ENCODE peak calls at places on chromosomes 2 and 18, in six cellular contexts. O, I, F, U, M and X are unnamed samples.

GRCh38 chr2:169091761-169092523 is 22.6 kb downstream of the DHRS9 start:
- DNase-seq in O (no peak), I (peak; percentile 80), F (peak; percentile 36), U (no peak), M (peak; percentile 68), X (peak; percentile 92)

GRCh38 chr18:74082476-74083070 is 65.1 kb downstream of the FBXO15 start:
- DNase-seq in O (no peak), I (peak; percentile 40), F (peak; percentile 74), U (peak; percentile 36), M (peak; percentile 57), X (peak; percentile 66)

GRCh38 chr2:181203412-181203811 is 223.0 kb downstream of the UBE2E3 start:
- DNase-seq in O (no peak), I (peak; percentile 93), F (peak; percentile 48), U (no peak), M (peak; percentile 84), X (peak; percentile 91)

GRCh38 chr2:100196786-100197494 is 54.5 kb upstream of the AFF3 start:
- DNase-seq in O (peak; percentile 31), I (peak; percentile 52), F (no peak), U (no peak), M (peak; percentile 56), X (no peak)

GRCh38 chr2:128639693-128640092 is 321.0 kb upstream of the HS6ST1 start:
- DNase-seq in O (no peak), I (no peak), F (no peak), U (no peak), M (no peak), X (no peak)

GRCh38 chr2:36459725-36460137 is 104.2 kb downstream of the CRIM1 start:
- DNase-seq in O (no peak), I (peak; percentile 63), F (peak; percentile 87), U (no peak), M (peak; percentile 75), X (peak; percentile 60)

GRCh38 chr18:32287249-32287648 is 97.4 kb downstream of the MEP1B start:
- DNase-seq in O (no peak), I (no peak), F (no peak), U (no peak), M (no peak), X (no peak)

GRCh38 chr18:3748081-3748480 is 298.1 kb downstream of the TGIF1 start:
- DNase-seq in O (no peak), I (peak; percentile 69), F (no peak), U (no peak), M (peak; percentile 24), X (no peak)

GRCh38 chr2:234161932-234162331 is 111.4 kb downstream of the SPP2 start:
- DNase-seq in O (no peak), I (no peak), F (no peak), U (no peak), M (no peak), X (peak; percentile 85)

GRCh38 chr2:189024861-189025618 is 50.9 kb downstream of the COL3A1 start:
- DNase-seq in O (no peak), I (peak; percentile 35), F (peak; percentile 42), U (no peak), M (no peak), X (peak; percentile 7)

GRCh38 chr18:8756571-8756970 is 51.2 kb downstream of the MTCL1 start:
- DNase-seq in O (no peak), I (peak; percentile 54), F (no peak), U (no peak), M (no peak), X (no peak)

GRCh38 chr18:12060182-12060870 is 33.3 kb upstream of the ANKRD62 start:
- DNase-seq in O (no peak), I (no peak), F (no peak), U (no peak), M (no peak), X (no peak)

GRCh38 chr18:12056034-12056883 is 37.4 kb upstream of the ANKRD62 start:
- DNase-seq in O (no peak), I (no peak), F (no peak), U (no peak), M (no peak), X (no peak)

GRCh38 chr18:12059334-12060181 is 34.1 kb upstream of the ANKRD62 start:
- DNase-seq in O (no peak), I (no peak), F (no peak), U (no peak), M (no peak), X (no peak)

GRCh38 chr18:12056884-12057402 is 36.7 kb upstream of the ANKRD62 start:
- DNase-seq in O (no peak), I (no peak), F (no peak), U (no peak), M (no peak), X (no peak)

GRCh38 chr18:12057419-12058039 is 36.1 kb upstream of the ANKRD62 start:
- DNase-seq in O (no peak), I (no peak), F (no peak), U (no peak), M (no peak), X (no peak)
- TF ChIP-seq CTCF in O (no peak), I (no peak), F (no peak), U (no peak), M (peak; percentile 7), X (no peak)

GRCh38 chr2:233058717-233059546 is 1.2 kb upstream of the INPP5D start:
- DNase-seq in O (no peak), I (no peak), F (no peak), U (no peak), M (no peak), X (no peak)

GRCh38 chr2:233061007-233061590 is 957 bp downstream of the INPP5D start:
- DNase-seq in O (no peak), I (no peak), F (no peak), U (no peak), M (no peak), X (no peak)

GRCh38 chr2:233060500-233061006 is 411 bp downstream of the INPP5D start:
- DNase-seq in O (no peak), I (no peak), F (no peak), U (no peak), M (no peak), X (no peak)

GRCh38 chr2:233059547-233059796 is 670 bp upstream of the INPP5D start:
- DNase-seq in O (no peak), I (no peak), F (no peak), U (no peak), M (no peak), X (no peak)

GRCh38 chr2:233059797-233060499 is at the start of gene INPP5D:
- DNase-seq in O (no peak), I (no peak), F (no peak), U (peak; percentile 65), M (no peak), X (no peak)
- H3K4me3 ChIP-seq in O (peak within 1 kb of the TSS; percentile 16), I (no peak within 1 kb of the TSS), F (no peak within 1 kb of the TSS), U (peak within 1 kb of the TSS; percentile 83), M (no peak within 1 kb of the TSS), X (no peak within 1 kb of the TSS)

DNA sequence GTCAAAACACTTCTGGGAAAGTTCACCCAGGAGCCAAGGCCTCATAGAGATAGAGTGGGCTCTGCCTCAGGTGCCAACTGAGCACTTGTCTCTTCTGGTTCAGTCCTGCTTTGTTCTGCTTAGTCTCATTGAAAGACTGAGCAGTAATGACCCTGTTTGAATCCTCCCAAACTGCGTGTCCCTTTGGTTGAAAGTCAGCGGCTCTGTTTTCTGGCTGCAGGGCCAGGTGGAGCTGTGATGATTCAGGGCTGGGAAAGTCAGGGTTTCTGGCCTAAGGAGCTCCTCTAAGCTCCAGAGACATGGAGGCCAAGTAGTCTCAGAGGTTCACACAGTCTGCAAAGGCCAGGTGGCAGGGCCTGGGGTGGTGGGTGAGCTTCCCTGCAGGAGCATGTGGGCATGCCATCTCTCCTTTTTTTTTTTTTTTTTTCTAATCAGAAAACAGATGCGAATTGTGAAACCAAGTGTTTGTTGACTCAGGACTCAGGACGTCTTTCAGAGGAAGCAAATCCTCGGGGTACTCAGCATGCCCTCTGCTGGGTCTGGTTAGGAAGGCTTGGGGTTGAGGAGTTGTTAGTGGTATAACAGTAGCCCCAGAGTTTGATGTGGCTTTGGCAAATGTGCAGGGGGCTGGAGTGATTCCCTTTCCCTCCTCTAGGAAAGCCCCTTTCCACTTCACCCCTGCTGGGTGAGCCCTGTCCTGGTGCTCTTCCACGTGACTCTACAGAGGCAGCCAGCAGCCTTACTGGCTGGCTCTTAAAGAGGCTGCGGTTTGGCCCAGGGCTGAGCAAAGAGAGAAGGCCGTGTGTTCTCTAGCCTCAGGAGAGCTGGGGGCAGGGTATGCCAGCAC is 38.3 kb downstream of the TMEM17 start:
- DNase-seq in O (no peak), I (no peak), F (peak; percentile 41), U (no peak), M (peak; percentile 81), X (peak; percentile 73)
- TF ChIP-seq CTCF in O (no peak), I (peak; percentile 9), F (no peak), U (no peak), M (no peak), X (peak; percentile 18)

DNA sequence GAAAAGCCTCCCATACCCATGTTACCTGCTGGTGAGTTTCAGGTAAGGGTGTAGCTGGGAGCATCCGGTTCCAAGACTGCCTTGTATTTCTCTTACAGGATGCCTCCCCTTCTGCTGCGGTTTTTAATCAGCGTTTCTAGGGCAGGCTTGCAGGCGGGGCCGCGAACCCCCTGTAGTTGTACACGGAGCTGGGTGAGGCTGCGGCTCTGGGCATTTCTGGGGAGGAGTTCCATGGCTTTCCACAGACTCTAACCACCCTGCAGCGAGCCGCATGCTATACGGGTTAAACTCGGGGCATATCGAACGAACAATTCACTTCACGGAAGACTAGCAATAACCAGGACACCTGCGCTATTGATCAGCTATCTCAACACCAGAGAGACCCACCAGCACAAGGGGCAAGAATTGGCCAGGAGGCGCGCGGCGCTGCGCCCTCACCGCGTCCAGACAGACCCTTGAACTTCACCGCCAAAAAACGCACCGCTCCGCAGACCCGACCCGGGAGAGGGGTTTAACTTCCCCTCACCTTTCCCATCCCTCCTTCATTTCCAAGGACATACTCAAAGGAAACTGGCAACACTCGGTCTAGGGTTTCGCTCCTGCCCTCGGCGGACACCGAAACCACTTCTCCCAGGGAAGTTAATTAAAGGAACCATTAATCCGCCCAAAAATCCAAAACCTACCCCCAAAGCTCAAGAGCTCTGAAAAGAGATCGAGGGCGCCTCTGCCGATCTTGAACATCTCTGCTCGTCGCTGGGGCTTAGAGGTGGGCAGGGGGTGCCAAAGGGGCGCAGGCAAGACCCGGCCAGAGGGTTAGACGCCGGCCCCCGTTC is 909 bp downstream of the TGFA start:
- DNase-seq in O (no peak), I (no peak), F (no peak), U (no peak), M (no peak), X (peak; percentile 71)
- H3K4me3 ChIP-seq in O (peak overlapping the region; percentile 37), I (peak overlapping the region; percentile 55), F (peak overlapping the region; percentile 59), U (peak overlapping the region; percentile 72), M (no peak overlapping the region), X (peak overlapping the region; percentile 92)

DNA sequence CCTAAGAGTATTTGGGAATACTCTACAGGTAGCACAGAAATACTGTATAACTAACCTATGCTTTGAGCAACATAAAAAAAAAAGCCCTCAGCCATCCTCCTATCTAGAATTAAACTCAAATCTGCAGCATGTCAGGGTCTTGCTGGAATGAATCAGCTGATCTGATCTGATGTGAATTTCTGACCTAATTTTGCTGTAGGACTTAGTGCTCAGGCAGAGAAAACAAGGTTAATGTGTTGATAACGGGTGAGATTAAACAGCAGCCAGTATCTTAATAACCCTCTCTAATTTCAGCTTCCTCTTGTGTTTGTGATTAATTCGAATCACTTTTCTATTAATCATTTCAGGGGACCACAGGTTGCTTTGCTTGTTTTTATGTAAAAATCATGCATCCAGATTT is 16.3 kb downstream of the NYAP2 start:
- DNase-seq in O (no peak), I (no peak), F (no peak), U (no peak), M (no peak), X (no peak)
- TF ChIP-seq CTCF in O (no peak), I (no peak), F (no peak), U (no peak), M (no peak), X (no peak)